ENCODE peak calls at places on chromosomes 12 and 14, in seven cellular contexts. X, N, U, H, R, A and S are unnamed samples.

GRCh38 chr14:40232302-40232701 is 800.1 kb upstream of the FBXO33 start:
- DNase-seq in H (no peak), R (no peak), A (no peak), U (no peak), X (no peak), N (no peak), S (no peak)

GRCh38 chr12:92300781-92301180 is 155.1 kb upstream of the BTG1 start:
- DNase-seq in R (no peak), U (no peak), A (no peak), N (no peak), H (no peak), X (no peak), S (peak)

GRCh38 chr12:116455540-116456306 is 103.5 kb upstream of the MAP1LC3B2 start:
- DNase-seq in R (peak), U (peak), X (peak), A (peak), N (peak), H (peak), S (peak)

GRCh38 chr14:70982204-70982603 is 74.9 kb downstream of the PCNX1 start:
- DNase-seq in A (no peak), H (no peak), N (no peak), R (no peak), X (no peak), U (no peak), S (no peak)

GRCh38 chr12:62635630-62636029 is 169.0 kb downstream of the MON2 start:
- DNase-seq in N (no peak), U (no peak), R (no peak), H (no peak), X (no peak), A (no peak), S (no peak)

GRCh38 chr14:106218189-106218588 is 691.8 kb downstream of the TMEM121 start:
- DNase-seq in N (no peak), U (no peak), A (no peak), R (no peak), H (no peak), X (no peak), S (no peak)

GRCh38 chr14:50560929-50561280 is 960 bp downstream of the ATL1 start:
- DNase-seq in U (peak), X (peak), R (no peak), A (peak), N (peak), H (peak), S (peak)

GRCh38 chr12:105880824-105881388 is 257.8 kb downstream of the NUAK1 start:
- DNase-seq in N (no peak), X (no peak), U (no peak), A (no peak), R (no peak), H (no peak), S (no peak)

GRCh38 chr12:47216150-47216677 is 136.5 kb upstream of the AMIGO2 start:
- DNase-seq in U (no peak), X (no peak), N (no peak), R (no peak), A (no peak), H (no peak), S (peak)

GRCh38 chr14:95264271-95264973 is 55.3 kb downstream of the CLMN start:
- DNase-seq in N (no peak), U (no peak), H (peak), A (no peak), R (no peak), X (no peak), S (no peak)

DNA sequence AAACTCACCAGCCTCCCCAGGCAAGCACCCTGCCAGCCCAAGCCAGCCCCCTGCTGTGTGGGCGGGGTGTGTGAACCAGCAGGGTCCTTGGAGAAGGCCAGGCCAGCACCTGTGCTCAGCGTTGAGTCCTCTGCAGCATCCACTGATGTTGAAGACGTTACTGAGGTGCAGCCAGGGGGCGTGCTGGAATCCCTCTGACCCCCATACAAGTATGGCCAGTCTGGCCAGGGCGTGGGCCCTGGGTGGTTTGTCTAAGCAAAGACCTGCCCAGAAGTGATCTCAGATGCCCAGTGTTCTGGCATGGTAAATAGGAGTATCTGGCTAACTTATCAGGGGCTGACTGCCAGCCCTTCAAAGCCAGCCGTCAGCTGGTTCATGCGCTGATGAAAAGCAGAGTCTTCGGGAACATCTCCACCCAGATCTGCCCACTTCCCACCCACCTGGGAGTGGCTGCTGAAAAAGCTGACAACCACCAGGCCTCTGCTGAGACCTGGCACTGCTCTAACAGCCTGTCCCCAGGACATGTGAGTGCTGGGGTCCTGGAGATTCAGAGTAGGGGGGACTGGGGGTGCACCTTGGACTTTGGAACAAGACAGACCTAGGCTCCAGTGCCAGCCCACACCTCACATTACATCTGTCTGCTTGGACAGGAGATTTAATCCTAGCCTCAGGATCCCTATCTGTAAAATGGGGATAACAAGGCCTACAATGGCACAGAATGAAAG is 41.1 kb downstream of the ACTN1 start:
- DNase-seq in R (no peak), N (no peak), U (peak), X (peak), H (peak), A (no peak), S (no peak)
- TF ChIP-seq CTCF in R (peak), N (no peak), U (no peak), X (peak), H (peak), A (peak), S (no peak)

GRCh38 chr14:104968541-104969401 is 9.4 kb downstream of the AHNAK2 start:
- DNase-seq in A (peak), H (peak), N (peak), R (no peak), U (peak), X (no peak), S (peak)
- TF ChIP-seq CTCF in A (no peak), H (no peak), N (no peak), R (no peak), U (no peak), X (no peak), S (no peak)

GRCh38 chr14:55416866-55417265 is 5.2 kb upstream of the ATG14 start:
- DNase-seq in A (peak), U (no peak), H (no peak), R (peak), N (no peak), X (peak), S (no peak)
- TF ChIP-seq CTCF in A (peak), U (no peak), H (no peak), R (peak), N (peak), X (no peak), S (peak)

GRCh38 chr14:68369289-68369925 is 423.5 kb downstream of the ZFP36L1 start:
- DNase-seq in U (no peak), A (no peak), R (no peak), H (no peak), X (no peak), N (no peak), S (no peak)
- TF ChIP-seq CTCF in U (no peak), A (no peak), R (no peak), H (no peak), X (no peak), N (no peak), S (no peak)

DNA sequence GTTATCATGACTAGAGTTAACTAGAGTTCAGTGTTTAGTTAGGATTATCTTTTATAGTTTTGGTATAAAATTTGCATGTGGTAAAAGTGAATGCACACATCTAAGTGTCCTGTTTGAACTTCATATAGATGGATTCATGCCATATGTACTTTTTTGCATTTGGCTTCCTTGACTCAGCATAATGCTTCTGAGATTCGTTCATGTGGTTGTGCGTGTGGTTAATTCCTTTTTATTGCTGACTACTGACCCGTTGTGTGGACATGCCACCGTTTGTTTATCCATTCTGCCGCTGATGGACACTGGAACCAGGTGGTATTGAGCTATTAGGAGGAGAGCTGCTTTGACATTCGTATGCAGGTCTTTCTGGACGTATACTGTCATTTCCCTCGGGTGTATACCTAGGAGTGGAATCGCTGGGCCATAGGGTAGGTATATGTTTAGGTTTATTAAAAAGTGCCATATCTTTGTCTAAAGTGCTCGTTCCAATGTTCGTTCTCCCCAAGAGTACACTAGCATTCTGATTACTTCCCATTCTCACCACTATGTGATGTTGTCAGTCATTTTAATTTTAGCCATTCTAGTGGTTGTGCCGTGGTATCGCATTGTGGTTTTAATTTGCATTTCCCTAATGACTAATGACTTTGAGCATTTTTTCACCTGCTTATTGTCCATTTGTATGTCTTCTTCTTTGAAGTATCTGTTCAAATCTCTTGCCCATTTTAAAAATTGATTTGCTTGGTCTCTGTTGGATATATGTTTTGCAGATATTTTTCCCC is 37.7 kb downstream of the RIN3 start:
- DNase-seq in A (no peak), N (no peak), X (no peak), R (no peak), U (no peak), H (no peak), S (no peak)
- TF ChIP-seq CTCF in A (no peak), N (no peak), X (no peak), R (peak), U (no peak), H (peak), S (peak)

GRCh38 chr12:1281683-1282366 is 290.8 kb downstream of the ERC1 start:
- DNase-seq in H (no peak), R (no peak), A (peak), N (peak), X (no peak), U (no peak), S (no peak)

GRCh38 chr12:1282670-1283361 is 291.8 kb downstream of the ERC1 start:
- DNase-seq in R (no peak), A (peak), N (no peak), H (no peak), U (no peak), X (no peak), S (no peak)

GRCh38 chr12:1284611-1285010 is 293.6 kb downstream of the ERC1 start:
- DNase-seq in H (no peak), A (no peak), N (no peak), X (no peak), R (no peak), U (no peak), S (no peak)

GRCh38 chr12:1277905-1278304 is 286.9 kb downstream of the ERC1 start:
- DNase-seq in U (no peak), A (no peak), H (no peak), R (no peak), X (no peak), N (no peak), S (no peak)

GRCh38 chr12:1279050-1279449 is 288.0 kb downstream of the ERC1 start:
- DNase-seq in X (no peak), H (no peak), R (peak), A (peak), U (no peak), N (no peak), S (no peak)
- TF ChIP-seq CTCF in X (no peak), H (no peak), R (peak), A (peak), U (no peak), N (no peak), S (peak)

GRCh38 chr14:104977008-104977680 is 1.0 kb downstream of the AHNAK2 start:
- DNase-seq in R (no peak), N (no peak), U (no peak), X (no peak), H (no peak), A (no peak), S (peak)

GRCh38 chr14:104974146-104974541 is 4.0 kb downstream of the AHNAK2 start:
- DNase-seq in X (no peak), U (peak), A (no peak), H (no peak), N (no peak), R (no peak), S (peak)

GRCh38 chr14:104976198-104977007 is 1.8 kb downstream of the AHNAK2 start:
- DNase-seq in X (peak), A (peak), H (peak), N (peak), U (peak), R (peak), S (peak)

GRCh38 chr14:104974665-104975390 is 3.3 kb downstream of the AHNAK2 start:
- DNase-seq in X (no peak), U (peak), N (no peak), H (no peak), R (no peak), A (no peak), S (peak)

DNA sequence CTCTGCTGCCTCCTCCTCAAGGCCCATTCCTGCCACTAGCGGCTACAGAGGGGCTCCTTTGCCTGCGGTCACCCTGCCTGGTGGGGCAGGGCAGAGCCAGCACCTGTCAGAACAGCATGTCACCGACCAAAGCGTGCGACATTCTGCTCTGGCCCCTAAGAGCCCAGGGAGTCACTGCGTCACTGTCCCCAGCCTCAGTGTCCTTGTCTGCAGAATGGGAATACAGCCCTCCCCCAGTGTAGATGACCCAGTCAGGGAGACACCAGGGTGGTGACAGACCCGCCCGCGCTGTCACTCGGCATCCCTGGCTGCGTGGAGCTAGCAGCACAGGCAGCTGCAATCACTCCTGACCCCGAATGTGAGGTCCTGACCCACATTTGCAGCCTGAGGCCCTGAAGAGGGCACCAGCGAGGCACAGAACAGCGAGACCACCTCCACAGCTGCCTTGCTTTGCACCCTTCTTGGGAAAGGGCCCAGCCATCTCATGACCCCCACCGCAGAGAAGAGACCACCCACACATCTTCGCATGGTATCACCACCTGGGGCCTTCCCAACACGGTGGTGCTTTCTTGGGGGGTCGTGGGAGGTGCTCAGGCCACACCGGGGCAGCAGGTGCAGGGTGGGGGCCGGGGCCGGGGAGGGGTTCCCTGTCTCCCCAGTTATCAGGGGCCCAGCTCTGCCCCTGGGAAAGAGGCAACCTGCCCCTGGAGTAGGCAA is 2.5 kb downstream of the AHNAK2 start:
- DNase-seq in X (no peak), N (no peak), A (no peak), U (no peak), R (no peak), H (no peak), S (peak)
- TF ChIP-seq CTCF in X (no peak), N (no peak), A (no peak), U (no peak), R (peak), H (no peak), S (no peak)

DNA sequence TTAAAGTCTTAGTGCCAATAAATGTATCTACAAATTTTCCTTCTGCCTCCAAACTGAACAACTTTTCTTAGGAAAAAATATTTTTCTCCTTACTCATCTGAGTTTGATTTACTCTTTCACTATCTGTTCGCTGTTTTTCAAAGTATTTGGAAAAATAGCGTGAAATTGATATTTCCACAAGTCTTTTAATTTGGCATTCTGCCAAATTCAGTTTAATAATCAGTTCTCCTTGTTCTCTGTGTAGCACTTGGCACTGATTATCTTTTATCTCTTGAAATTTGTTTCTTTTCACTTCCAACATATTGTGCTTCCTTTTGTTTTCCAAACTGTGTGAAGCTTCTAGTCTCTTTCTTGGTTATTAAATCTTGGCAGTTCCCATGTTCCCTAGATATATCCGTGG is 559.8 kb downstream of the RPL10L start:
- DNase-seq in H (no peak), R (no peak), A (no peak), N (no peak), U (no peak), X (no peak), S (no peak)
- TF ChIP-seq CTCF in H (no peak), R (no peak), A (no peak), N (no peak), U (no peak), X (no peak), S (no peak)

DNA sequence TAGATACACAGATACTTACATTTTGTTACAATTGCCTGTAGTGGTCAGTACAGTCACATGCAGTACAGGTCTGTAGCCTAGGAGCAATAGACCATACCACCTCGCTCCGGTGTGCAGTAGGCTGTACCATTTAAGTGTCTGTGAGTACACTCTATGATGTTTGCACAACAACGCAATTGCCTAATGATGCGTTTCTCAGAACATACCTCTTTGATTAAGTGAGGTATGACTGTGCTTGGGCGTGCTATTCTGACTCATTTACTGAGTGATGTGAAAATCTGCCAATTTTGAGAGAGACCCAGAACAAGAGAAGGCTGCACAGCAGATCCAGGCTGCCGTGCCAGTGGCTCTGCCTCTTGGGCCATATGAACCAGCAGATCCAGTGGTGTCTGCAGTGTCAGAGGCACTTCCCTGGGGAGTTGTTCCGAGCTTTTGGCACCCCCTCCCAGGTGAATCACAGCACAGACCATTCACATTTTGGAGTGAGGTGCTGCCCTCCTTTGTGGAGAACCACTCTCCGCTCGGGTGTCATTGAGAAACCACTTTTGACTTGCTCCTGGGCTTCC is 20.4 kb downstream of the DLK1 start:
- DNase-seq in R (no peak), H (no peak), A (peak), N (peak), U (no peak), X (peak), S (no peak)
- TF ChIP-seq CTCF in R (no peak), H (no peak), A (no peak), N (peak), U (no peak), X (no peak), S (no peak)

GRCh38 chr14:63840981-63841380 is 11.8 kb upstream of the SYNE2 start:
- DNase-seq in A (peak), N (no peak), X (no peak), H (no peak), U (no peak), R (no peak), S (no peak)
- TF ChIP-seq CTCF in A (no peak), N (no peak), X (no peak), H (no peak), U (no peak), R (peak), S (no peak)